ENCODE peak calls at places on chromosomes 1 and 21, in five cellular contexts. One of them, this sample, is unnamed.

GRCh38 chr1:178774263-178774662 is 49.2 kb downstream of the RALGPS2 start:
- DNase-seq in tibial nerve: no peak
- DNase-seq in upper lobe of right lung: no peak
- DNase-seq in transverse colon: no peak
- DNase-seq in dorsolateral prefrontal cortex: no peak
- DNase-seq in this sample: peak

GRCh38 chr1:195481293-195481692 is 1126.9 kb downstream of the KCNT2 start:
- DNase-seq in tibial nerve: no peak
- DNase-seq in upper lobe of right lung: no peak
- DNase-seq in transverse colon: no peak
- DNase-seq in dorsolateral prefrontal cortex: no peak
- DNase-seq in this sample: no peak

GRCh38 chr1:235006132-235006721 is 122.4 kb downstream of the TOMM20 start:
- DNase-seq in tibial nerve: no peak
- DNase-seq in upper lobe of right lung: no peak
- DNase-seq in transverse colon: no peak
- DNase-seq in dorsolateral prefrontal cortex: no peak
- DNase-seq in this sample: no peak

GRCh38 chr1:72485786-72486185 is 203.4 kb upstream of the NEGR1 start:
- DNase-seq in tibial nerve: no peak
- DNase-seq in upper lobe of right lung: no peak
- DNase-seq in transverse colon: no peak
- DNase-seq in dorsolateral prefrontal cortex: no peak
- DNase-seq in this sample: peak

GRCh38 chr1:48859429-48859828 is 82.7 kb upstream of the BEND5 start:
- DNase-seq in tibial nerve: no peak
- DNase-seq in upper lobe of right lung: no peak
- DNase-seq in transverse colon: no peak
- DNase-seq in dorsolateral prefrontal cortex: no peak
- DNase-seq in this sample: peak

GRCh38 chr1:216310776-216311175 is 112.5 kb downstream of the USH2A start:
- DNase-seq in tibial nerve: no peak
- DNase-seq in upper lobe of right lung: no peak
- DNase-seq in transverse colon: peak
- DNase-seq in dorsolateral prefrontal cortex: no peak
- DNase-seq in this sample: peak

GRCh38 chr1:34101151-34101550 is 63.9 kb downstream of the CSMD2 start:
- DNase-seq in tibial nerve: no peak
- DNase-seq in upper lobe of right lung: no peak
- DNase-seq in transverse colon: no peak
- DNase-seq in dorsolateral prefrontal cortex: no peak
- DNase-seq in this sample: peak

GRCh38 chr1:54275349-54275748 is 75.4 kb downstream of the MRPL37 start:
- DNase-seq in tibial nerve: peak
- DNase-seq in upper lobe of right lung: no peak
- DNase-seq in transverse colon: peak
- DNase-seq in dorsolateral prefrontal cortex: no peak
- DNase-seq in this sample: peak

GRCh38 chr1:61101461-61102440 is 19.4 kb downstream of the NFIA start:
- DNase-seq in tibial nerve: no peak
- DNase-seq in upper lobe of right lung: no peak
- DNase-seq in transverse colon: no peak
- DNase-seq in dorsolateral prefrontal cortex: no peak
- DNase-seq in this sample: peak

GRCh38 chr1:226785805-226786204 is 46.7 kb upstream of the ITPKB start:
- DNase-seq in tibial nerve: no peak
- DNase-seq in upper lobe of right lung: no peak
- DNase-seq in transverse colon: no peak
- DNase-seq in dorsolateral prefrontal cortex: no peak
- DNase-seq in this sample: no peak

GRCh38 chr1:244791061-244791460 is 44.4 kb upstream of the COX20 start:
- DNase-seq in tibial nerve: no peak
- DNase-seq in upper lobe of right lung: no peak
- DNase-seq in transverse colon: no peak
- DNase-seq in dorsolateral prefrontal cortex: no peak
- DNase-seq in this sample: no peak

GRCh38 chr21:42286416-42286815 is 28.8 kb downstream of the TFF3 start:
- DNase-seq in tibial nerve: no peak
- DNase-seq in upper lobe of right lung: no peak
- DNase-seq in transverse colon: no peak
- DNase-seq in dorsolateral prefrontal cortex: no peak
- DNase-seq in this sample: no peak

GRCh38 chr1:147073062-147073432 is 99.2 kb downstream of the PRKAB2 start:
- DNase-seq in tibial nerve: no peak
- DNase-seq in upper lobe of right lung: no peak
- DNase-seq in transverse colon: no peak
- DNase-seq in dorsolateral prefrontal cortex: no peak
- DNase-seq in this sample: no peak

GRCh38 chr1:32715901-32716311 is 13.3 kb upstream of the SYNC start:
- DNase-seq in tibial nerve: no peak
- DNase-seq in upper lobe of right lung: no peak
- DNase-seq in transverse colon: no peak
- DNase-seq in dorsolateral prefrontal cortex: no peak
- DNase-seq in this sample: peak

GRCh38 chr1:20867062-20867461 is 80.0 kb upstream of the HP1BP3 start:
- DNase-seq in tibial nerve: no peak
- DNase-seq in upper lobe of right lung: no peak
- DNase-seq in transverse colon: no peak
- DNase-seq in dorsolateral prefrontal cortex: no peak
- DNase-seq in this sample: no peak

GRCh38 chr1:50633465-50633864 is 210.2 kb upstream of the DMRTA2 start:
- DNase-seq in tibial nerve: no peak
- DNase-seq in upper lobe of right lung: no peak
- DNase-seq in transverse colon: no peak
- DNase-seq in dorsolateral prefrontal cortex: no peak
- DNase-seq in this sample: no peak

DNA sequence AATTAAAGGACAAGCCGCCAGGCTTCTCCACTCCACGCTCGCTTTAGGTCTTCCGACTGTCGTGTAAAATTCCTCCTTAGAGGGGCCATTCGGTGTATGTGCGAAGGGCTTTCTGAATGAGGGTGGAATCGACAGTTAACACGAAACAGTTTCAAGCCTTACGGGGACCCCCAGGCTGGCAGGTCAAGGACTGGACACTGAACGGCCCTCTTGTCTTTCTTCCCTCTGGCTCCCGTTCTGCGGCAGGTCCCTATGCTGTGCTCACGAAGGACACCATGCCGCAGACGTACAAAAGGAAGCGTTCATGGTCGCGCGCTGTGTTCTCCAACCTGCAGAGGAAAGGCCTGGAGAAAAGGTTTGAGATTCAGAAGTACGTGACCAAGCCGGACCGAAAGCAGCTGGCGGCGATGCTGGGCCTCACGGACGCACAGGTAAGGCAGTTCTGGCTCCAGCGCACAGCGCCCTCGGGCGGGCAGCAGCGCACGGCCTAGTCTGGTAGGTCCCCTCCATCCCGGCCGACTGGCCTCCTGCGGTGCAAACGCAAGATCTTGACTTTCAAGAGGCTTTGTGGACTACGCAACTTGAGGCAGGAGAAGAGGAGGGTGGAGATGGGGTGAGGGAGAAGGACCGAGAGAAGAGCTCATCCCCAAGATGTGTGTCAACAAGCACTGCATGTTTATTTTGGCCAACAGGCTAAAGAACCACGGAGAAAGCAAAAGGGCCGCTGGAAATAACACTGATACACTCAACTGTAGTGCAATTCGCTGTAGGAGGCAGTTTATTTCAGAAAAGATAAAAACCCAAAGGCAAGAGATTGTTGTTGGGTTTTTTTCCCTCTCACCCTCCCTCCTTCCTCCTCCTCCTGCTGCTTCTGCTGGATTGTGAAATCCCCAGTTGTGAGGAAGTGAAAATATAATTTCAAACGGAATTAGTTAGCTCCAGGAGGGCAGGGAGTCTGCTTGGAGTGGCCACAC is 3.0 kb downstream of the HLX start:
- DNase-seq in tibial nerve: no peak
- DNase-seq in upper lobe of right lung: no peak
- DNase-seq in transverse colon: peak
- DNase-seq in dorsolateral prefrontal cortex: no peak
- DNase-seq in this sample: peak
- TF ChIP-seq CTCF in tibial nerve: no peak
- TF ChIP-seq CTCF in upper lobe of right lung: peak
- TF ChIP-seq CTCF in transverse colon: no peak
- TF ChIP-seq CTCF in dorsolateral prefrontal cortex: no peak
- TF ChIP-seq CTCF in this sample: no peak

GRCh38 chr1:38586993-38587646 is 272.5 kb downstream of the RRAGC start:
- DNase-seq in tibial nerve: no peak
- DNase-seq in upper lobe of right lung: peak
- DNase-seq in transverse colon: peak
- DNase-seq in dorsolateral prefrontal cortex: no peak
- DNase-seq in this sample: peak

GRCh38 chr1:38585460-38585859 is 274.1 kb downstream of the RRAGC start:
- DNase-seq in tibial nerve: no peak
- DNase-seq in upper lobe of right lung: no peak
- DNase-seq in transverse colon: no peak
- DNase-seq in dorsolateral prefrontal cortex: no peak
- DNase-seq in this sample: no peak

GRCh38 chr1:38585971-38586370 is 273.6 kb downstream of the RRAGC start:
- DNase-seq in tibial nerve: no peak
- DNase-seq in upper lobe of right lung: no peak
- DNase-seq in transverse colon: no peak
- DNase-seq in dorsolateral prefrontal cortex: no peak
- DNase-seq in this sample: no peak

GRCh38 chr1:38584408-38585037 is 275.0 kb downstream of the RRAGC start:
- DNase-seq in tibial nerve: no peak
- DNase-seq in upper lobe of right lung: no peak
- DNase-seq in transverse colon: no peak
- DNase-seq in dorsolateral prefrontal cortex: no peak
- DNase-seq in this sample: no peak

DNA sequence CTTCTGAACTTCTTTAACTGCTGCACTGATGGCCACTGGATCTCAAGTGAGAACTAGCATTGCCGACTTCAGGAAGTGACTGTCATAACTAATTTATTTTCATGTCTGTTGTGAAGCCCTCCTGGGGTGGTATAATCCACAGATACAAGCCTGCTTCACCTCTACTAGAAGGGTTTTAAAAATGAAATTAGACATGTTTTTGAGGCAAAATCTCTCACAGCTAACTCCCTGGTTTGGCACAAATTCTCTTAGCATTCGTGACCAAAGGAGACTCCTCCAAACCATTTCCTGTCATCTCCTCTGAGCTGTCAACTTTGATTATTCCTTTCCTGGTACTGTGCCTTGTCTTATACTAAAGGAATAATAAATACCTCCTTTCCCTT is 274.5 kb downstream of the RRAGC start:
- DNase-seq in tibial nerve: no peak
- DNase-seq in upper lobe of right lung: no peak
- DNase-seq in transverse colon: no peak
- DNase-seq in dorsolateral prefrontal cortex: no peak
- DNase-seq in this sample: no peak
- H3K4me3 ChIP-seq in tibial nerve: no peak
- H3K4me3 ChIP-seq in upper lobe of right lung: no peak
- H3K4me3 ChIP-seq in transverse colon: no peak
- H3K4me3 ChIP-seq in dorsolateral prefrontal cortex: no peak
- H3K4me3 ChIP-seq in this sample: no peak

DNA sequence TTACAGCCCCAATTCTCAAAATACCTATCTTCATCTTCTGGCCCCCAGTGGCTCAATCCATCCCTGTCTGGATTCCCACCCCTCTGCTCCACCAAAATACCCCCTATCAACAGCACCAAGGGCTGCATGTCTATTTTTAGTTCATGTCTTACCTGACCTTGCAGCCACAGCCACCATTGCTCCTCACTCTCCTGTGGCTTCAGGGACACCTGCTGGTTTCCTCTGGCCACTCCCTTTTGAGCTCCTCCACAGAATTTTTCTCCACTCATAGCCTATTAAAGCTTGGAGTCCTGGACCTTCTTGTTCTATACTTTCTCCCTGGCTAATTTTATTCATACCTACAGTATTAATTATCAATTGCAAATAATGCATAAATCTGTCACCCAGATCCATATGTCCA is 125.3 kb upstream of the NGF start:
- DNase-seq in tibial nerve: no peak
- DNase-seq in upper lobe of right lung: no peak
- DNase-seq in transverse colon: no peak
- DNase-seq in dorsolateral prefrontal cortex: no peak
- DNase-seq in this sample: no peak
- TF ChIP-seq CTCF in tibial nerve: no peak
- TF ChIP-seq CTCF in upper lobe of right lung: no peak
- TF ChIP-seq CTCF in transverse colon: no peak
- TF ChIP-seq CTCF in dorsolateral prefrontal cortex: no peak
- TF ChIP-seq CTCF in this sample: no peak

GRCh38 chr1:218436997-218437396 is 91.9 kb downstream of the TGFB2 start:
- DNase-seq in tibial nerve: no peak
- DNase-seq in upper lobe of right lung: no peak
- DNase-seq in transverse colon: no peak
- DNase-seq in dorsolateral prefrontal cortex: no peak
- DNase-seq in this sample: no peak
- H3K4me3 ChIP-seq in tibial nerve: no peak
- H3K4me3 ChIP-seq in upper lobe of right lung: no peak
- H3K4me3 ChIP-seq in transverse colon: no peak
- H3K4me3 ChIP-seq in dorsolateral prefrontal cortex: no peak
- H3K4me3 ChIP-seq in this sample: no peak

GRCh38 chr1:43358121-43358745 is 548 bp upstream of the CDC20 start:
- DNase-seq in tibial nerve: no peak
- DNase-seq in upper lobe of right lung: no peak
- DNase-seq in transverse colon: peak
- DNase-seq in dorsolateral prefrontal cortex: peak
- DNase-seq in this sample: peak
- TF ChIP-seq CTCF in tibial nerve: no peak
- TF ChIP-seq CTCF in upper lobe of right lung: peak
- TF ChIP-seq CTCF in transverse colon: peak
- TF ChIP-seq CTCF in dorsolateral prefrontal cortex: peak
- TF ChIP-seq CTCF in this sample: peak

DNA sequence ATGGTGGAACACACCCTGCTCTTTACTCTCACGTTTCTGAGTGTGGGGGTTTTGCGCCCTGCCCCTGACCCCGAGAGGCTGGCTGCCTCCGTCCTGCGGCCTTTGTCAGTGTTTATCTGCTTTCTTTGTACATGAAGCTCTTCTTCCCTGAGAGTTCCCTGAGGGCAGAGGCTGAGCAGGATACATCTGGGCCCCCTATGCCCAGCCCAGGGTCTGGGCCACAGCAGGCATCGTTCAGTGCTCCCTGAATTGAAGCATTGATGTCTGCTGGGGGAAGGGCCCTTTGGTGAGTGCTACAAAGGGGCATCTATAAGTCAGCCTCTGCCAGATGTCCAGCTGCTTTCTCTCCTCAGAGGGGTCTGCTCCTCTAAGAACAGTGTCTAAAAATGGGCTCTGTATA is 2.1 kb downstream of the HEYL start:
- DNase-seq in tibial nerve: no peak
- DNase-seq in upper lobe of right lung: no peak
- DNase-seq in transverse colon: no peak
- DNase-seq in dorsolateral prefrontal cortex: no peak
- DNase-seq in this sample: no peak
- H3K4me3 ChIP-seq in tibial nerve: no peak
- H3K4me3 ChIP-seq in upper lobe of right lung: peak
- H3K4me3 ChIP-seq in transverse colon: no peak
- H3K4me3 ChIP-seq in dorsolateral prefrontal cortex: peak
- H3K4me3 ChIP-seq in this sample: no peak

This sample was measured in AG10803.